ENCODE peak calls at places on chromosomes 3 and 15, in five cellular contexts. O is ACHN; N is Calu3; Q is activated T-helper 1 cell treated with anti-CD3 and anti-CD28 coated beads, Interleukin-2, amount 50 U/mL, for 16 hours; C is HTR-8/SVneo. D is an unnamed sample.
A peak's percentile ranks its signal among the peaks of the same experiment; 100 is the strongest.

GRCh38 chr3:72888546-72889309 is 882 bp downstream of the GXYLT2 start:
- DNase-seq in O (peak; percentile 1), N (no peak), Q (no peak), C (no peak), D (peak; percentile 30)

GRCh38 chr3:9175421-9175820 is 74.0 kb downstream of the SRGAP3 start:
- DNase-seq in O (peak; percentile 78), N (peak; percentile 66), Q (no peak), C (peak; percentile 72), D (no peak)

GRCh38 chr3:142502187-142502985 is 54.5 kb upstream of the XRN1 start:
- DNase-seq in O (no peak), N (no peak), Q (no peak), C (no peak), D (no peak)

GRCh38 chr3:112197131-112197530 is 64.1 kb upstream of the GCSAM start:
- DNase-seq in O (no peak), N (no peak), Q (no peak), C (no peak), D (no peak)

GRCh38 chr15:75666823-75667501 is 19.2 kb downstream of the SNX33 start:
- DNase-seq in O (peak; percentile 97), N (peak; percentile 84), Q (no peak), C (peak; percentile 91), D (peak; percentile 60)

GRCh38 chr3:20340324-20340928 is 154.4 kb upstream of the SGO1 start:
- DNase-seq in O (peak; percentile 59), N (peak; percentile 75), Q (peak; percentile 17), C (peak; percentile 32), D (peak; percentile 81)

GRCh38 chr3:167886690-167887089 is 151.2 kb downstream of the SERPINI1 start:
- DNase-seq in O (no peak), N (no peak), Q (no peak), C (no peak), D (no peak)

GRCh38 chr3:16430717-16431630 is 82.5 kb downstream of the RFTN1 start:
- DNase-seq in O (no peak), N (no peak), Q (no peak), C (no peak), D (no peak)

GRCh38 chr3:123773681-123774431 is 110.3 kb downstream of the MYLK start:
- DNase-seq in O (no peak), N (no peak), Q (no peak), C (no peak), D (no peak)

GRCh38 chr15:67931861-67932260 is 92.0 kb upstream of the RNU6-1 start:
- DNase-seq in O (peak; percentile 32), N (no peak), Q (no peak), C (no peak), D (no peak)

D was measured in mucosa of descending colon.